ENCODE peak calls at places on chromosomes 13 and 19, in four cellular contexts. One of them, this sample, is unnamed.

GRCh38 chr19:16327501-16327900 is 2.9 kb downstream of the KLF2 start:
- DNase-seq in HEK293T: no peak
- DNase-seq in activated CD4-positive, alpha-beta T cell treated with anti-CD3 and anti-CD28 coated beads, Interleukin-2, amount 50 U/mL, for 4 hours: no peak
- DNase-seq in thoracic aorta: no peak
- DNase-seq in this sample: no peak

GRCh38 chr13:114313061-114313860 is 1.0 kb upstream of the CHAMP1 start:
- DNase-seq in HEK293T: no peak
- DNase-seq in thoracic aorta: no peak
- DNase-seq in activated CD4-positive, alpha-beta T cell treated with anti-CD3 and anti-CD28 coated beads, Interleukin-2, amount 50 U/mL, for 4 hours: no peak
- DNase-seq in this sample: no peak

GRCh38 chr19:10975374-10976036 is 14.7 kb downstream of the SMARCA4 start:
- DNase-seq in HEK293T: no peak
- DNase-seq in activated CD4-positive, alpha-beta T cell treated with anti-CD3 and anti-CD28 coated beads, Interleukin-2, amount 50 U/mL, for 4 hours: no peak
- DNase-seq in thoracic aorta: no peak
- DNase-seq in this sample: no peak

GRCh38 chr13:39855236-39855635 is 199.8 kb downstream of the COG6 start:
- DNase-seq in HEK293T: no peak
- DNase-seq in thoracic aorta: no peak
- DNase-seq in activated CD4-positive, alpha-beta T cell treated with anti-CD3 and anti-CD28 coated beads, Interleukin-2, amount 50 U/mL, for 4 hours: no peak
- DNase-seq in this sample: no peak

GRCh38 chr13:98475521-98475920 is 101.4 kb downstream of the STK24 start:
- DNase-seq in thoracic aorta: no peak
- DNase-seq in HEK293T: no peak
- DNase-seq in activated CD4-positive, alpha-beta T cell treated with anti-CD3 and anti-CD28 coated beads, Interleukin-2, amount 50 U/mL, for 4 hours: no peak
- DNase-seq in this sample: no peak

GRCh38 chr19:18073197-18073596 is 13.5 kb downstream of the IL12RB1 start:
- DNase-seq in activated CD4-positive, alpha-beta T cell treated with anti-CD3 and anti-CD28 coated beads, Interleukin-2, amount 50 U/mL, for 4 hours: no peak
- DNase-seq in thoracic aorta: no peak
- DNase-seq in HEK293T: no peak
- DNase-seq in this sample: no peak

GRCh38 chr13:101331731-101332130 is 84.6 kb downstream of the NALCN start:
- DNase-seq in thoracic aorta: no peak
- DNase-seq in HEK293T: no peak
- DNase-seq in activated CD4-positive, alpha-beta T cell treated with anti-CD3 and anti-CD28 coated beads, Interleukin-2, amount 50 U/mL, for 4 hours: no peak
- DNase-seq in this sample: no peak

GRCh38 chr13:25971499-25972145 is 80.2 kb downstream of the SHISA2 start:
- DNase-seq in activated CD4-positive, alpha-beta T cell treated with anti-CD3 and anti-CD28 coated beads, Interleukin-2, amount 50 U/mL, for 4 hours: peak
- DNase-seq in thoracic aorta: no peak
- DNase-seq in HEK293T: no peak
- DNase-seq in this sample: no peak

GRCh38 chr19:511101-511841 is 4.0 kb downstream of the TPGS1 start:
- DNase-seq in thoracic aorta: no peak
- DNase-seq in activated CD4-positive, alpha-beta T cell treated with anti-CD3 and anti-CD28 coated beads, Interleukin-2, amount 50 U/mL, for 4 hours: peak
- DNase-seq in HEK293T: no peak
- DNase-seq in this sample: no peak

GRCh38 chr13:41061914-41062837 is 867 bp downstream of the WBP4 start:
- DNase-seq in activated CD4-positive, alpha-beta T cell treated with anti-CD3 and anti-CD28 coated beads, Interleukin-2, amount 50 U/mL, for 4 hours: no peak
- DNase-seq in HEK293T: peak
- DNase-seq in thoracic aorta: no peak
- DNase-seq in this sample: no peak

GRCh38 chr19:50432658-50433057 is at the start of gene MYBPC2:
- DNase-seq in activated CD4-positive, alpha-beta T cell treated with anti-CD3 and anti-CD28 coated beads, Interleukin-2, amount 50 U/mL, for 4 hours: no peak
- DNase-seq in HEK293T: no peak
- DNase-seq in thoracic aorta: no peak
- DNase-seq in this sample: no peak

GRCh38 chr13:22455036-22455435 is 725.7 kb upstream of the SGCG start:
- DNase-seq in activated CD4-positive, alpha-beta T cell treated with anti-CD3 and anti-CD28 coated beads, Interleukin-2, amount 50 U/mL, for 4 hours: no peak
- DNase-seq in thoracic aorta: no peak
- DNase-seq in HEK293T: no peak
- DNase-seq in this sample: no peak

GRCh38 chr13:39462456-39462855 is 140.5 kb downstream of the LHFPL6 start:
- DNase-seq in activated CD4-positive, alpha-beta T cell treated with anti-CD3 and anti-CD28 coated beads, Interleukin-2, amount 50 U/mL, for 4 hours: no peak
- DNase-seq in thoracic aorta: no peak
- DNase-seq in HEK293T: no peak
- DNase-seq in this sample: no peak

GRCh38 chr13:30791354-30791921 is 56.1 kb downstream of the ALOX5AP start:
- DNase-seq in HEK293T: no peak
- DNase-seq in thoracic aorta: no peak
- DNase-seq in activated CD4-positive, alpha-beta T cell treated with anti-CD3 and anti-CD28 coated beads, Interleukin-2, amount 50 U/mL, for 4 hours: no peak
- DNase-seq in this sample: no peak

GRCh38 chr13:75635621-75636338 is at the start of gene LMO7:
- DNase-seq in activated CD4-positive, alpha-beta T cell treated with anti-CD3 and anti-CD28 coated beads, Interleukin-2, amount 50 U/mL, for 4 hours: peak
- DNase-seq in HEK293T: peak
- DNase-seq in thoracic aorta: no peak
- DNase-seq in this sample: peak

GRCh38 chr19:54158812-54159351 is 639 bp downstream of the LENG1 start:
- DNase-seq in HEK293T: no peak
- DNase-seq in thoracic aorta: no peak
- DNase-seq in activated CD4-positive, alpha-beta T cell treated with anti-CD3 and anti-CD28 coated beads, Interleukin-2, amount 50 U/mL, for 4 hours: no peak
- DNase-seq in this sample: no peak

GRCh38 chr19:47190167-47190727 is 40.8 kb downstream of the BBC3 start:
- DNase-seq in activated CD4-positive, alpha-beta T cell treated with anti-CD3 and anti-CD28 coated beads, Interleukin-2, amount 50 U/mL, for 4 hours: peak
- DNase-seq in HEK293T: no peak
- DNase-seq in thoracic aorta: peak
- DNase-seq in this sample: peak

GRCh38 chr19:28466107-28467045 is 746.6 kb downstream of the UQCRFS1 start:
- DNase-seq in HEK293T: peak
- DNase-seq in thoracic aorta: no peak
- DNase-seq in activated CD4-positive, alpha-beta T cell treated with anti-CD3 and anti-CD28 coated beads, Interleukin-2, amount 50 U/mL, for 4 hours: peak
- DNase-seq in this sample: no peak

GRCh38 chr19:33780746-33781145 is 15.9 kb upstream of the KCTD15 start:
- DNase-seq in HEK293T: no peak
- DNase-seq in thoracic aorta: no peak
- DNase-seq in activated CD4-positive, alpha-beta T cell treated with anti-CD3 and anti-CD28 coated beads, Interleukin-2, amount 50 U/mL, for 4 hours: no peak
- DNase-seq in this sample: no peak

GRCh38 chr19:31276831-31277230 is 72.4 kb downstream of the TSHZ3 start:
- DNase-seq in thoracic aorta: no peak
- DNase-seq in activated CD4-positive, alpha-beta T cell treated with anti-CD3 and anti-CD28 coated beads, Interleukin-2, amount 50 U/mL, for 4 hours: no peak
- DNase-seq in HEK293T: no peak
- DNase-seq in this sample: no peak

GRCh38 chr19:45477713-45478453 is 10.1 kb downstream of the FOSB start:
- DNase-seq in HEK293T: no peak
- DNase-seq in thoracic aorta: no peak
- DNase-seq in activated CD4-positive, alpha-beta T cell treated with anti-CD3 and anti-CD28 coated beads, Interleukin-2, amount 50 U/mL, for 4 hours: no peak
- DNase-seq in this sample: no peak

GRCh38 chr13:73767747-73768315 is 366.4 kb downstream of the KLF12 start:
- DNase-seq in activated CD4-positive, alpha-beta T cell treated with anti-CD3 and anti-CD28 coated beads, Interleukin-2, amount 50 U/mL, for 4 hours: peak
- DNase-seq in thoracic aorta: no peak
- DNase-seq in HEK293T: peak
- DNase-seq in this sample: no peak

GRCh38 chr19:34336781-34337271 is 28.2 kb upstream of the GPI start:
- DNase-seq in activated CD4-positive, alpha-beta T cell treated with anti-CD3 and anti-CD28 coated beads, Interleukin-2, amount 50 U/mL, for 4 hours: peak
- DNase-seq in HEK293T: peak
- DNase-seq in thoracic aorta: no peak
- DNase-seq in this sample: no peak

GRCh38 chr19:6260912-6261636 is 18.7 kb downstream of the MLLT1 start:
- DNase-seq in HEK293T: peak
- DNase-seq in activated CD4-positive, alpha-beta T cell treated with anti-CD3 and anti-CD28 coated beads, Interleukin-2, amount 50 U/mL, for 4 hours: no peak
- DNase-seq in thoracic aorta: no peak
- DNase-seq in this sample: no peak

GRCh38 chr19:48635263-48635965 is 1.8 kb downstream of the DBP start:
- DNase-seq in activated CD4-positive, alpha-beta T cell treated with anti-CD3 and anti-CD28 coated beads, Interleukin-2, amount 50 U/mL, for 4 hours: peak
- DNase-seq in HEK293T: peak
- DNase-seq in thoracic aorta: no peak
- DNase-seq in this sample: peak

GRCh38 chr19:55549500-55550320 is 4.4 kb upstream of the SBK3 start:
- DNase-seq in activated CD4-positive, alpha-beta T cell treated with anti-CD3 and anti-CD28 coated beads, Interleukin-2, amount 50 U/mL, for 4 hours: no peak
- DNase-seq in HEK293T: no peak
- DNase-seq in thoracic aorta: no peak
- DNase-seq in this sample: no peak

GRCh38 chr13:34340534-34340933 is 522.6 kb downstream of the RFC3 start:
- DNase-seq in HEK293T: no peak
- DNase-seq in thoracic aorta: no peak
- DNase-seq in activated CD4-positive, alpha-beta T cell treated with anti-CD3 and anti-CD28 coated beads, Interleukin-2, amount 50 U/mL, for 4 hours: no peak
- DNase-seq in this sample: no peak

GRCh38 chr19:16400911-16401675 is 70.7 kb downstream of the EPS15L1 start:
- DNase-seq in HEK293T: no peak
- DNase-seq in activated CD4-positive, alpha-beta T cell treated with anti-CD3 and anti-CD28 coated beads, Interleukin-2, amount 50 U/mL, for 4 hours: peak
- DNase-seq in thoracic aorta: peak
- DNase-seq in this sample: no peak

GRCh38 chr19:49890349-49891311 is 6.1 kb downstream of the IL4I1 start:
- DNase-seq in thoracic aorta: no peak
- DNase-seq in activated CD4-positive, alpha-beta T cell treated with anti-CD3 and anti-CD28 coated beads, Interleukin-2, amount 50 U/mL, for 4 hours: peak
- DNase-seq in HEK293T: peak
- DNase-seq in this sample: no peak

GRCh38 chr13:83620535-83621220 is 261.6 kb downstream of the SLITRK1 start:
- DNase-seq in activated CD4-positive, alpha-beta T cell treated with anti-CD3 and anti-CD28 coated beads, Interleukin-2, amount 50 U/mL, for 4 hours: no peak
- DNase-seq in HEK293T: no peak
- DNase-seq in thoracic aorta: no peak
- DNase-seq in this sample: no peak